ENCODE peak calls at places on chromosomes 4 and X, in eight cellular contexts. X, K, I, P, H, J, O and V are unnamed samples. For H3K27me3, the result is how much of the 10 kb centered on the place peaks cover.

GRCh38 chrX:9378980-9379696 is 85.7 kb upstream of the TBL1X start:
- DNase-seq in X (no peak), K (no peak), I (peak), P (no peak), H (no peak), J (no peak), O (no peak), V (no peak)

GRCh38 chrX:71579990-71580380 is 1.7 kb downstream of the GCNA start:
- DNase-seq in X (no peak), K (no peak), I (no peak), P (no peak), H (no peak), J (no peak), O (no peak), V (no peak)

GRCh38 chr4:26015133-26015651 is 101.2 kb downstream of the SMIM20 start:
- DNase-seq in X (no peak), K (peak), I (peak), P (peak), H (no peak), J (no peak), O (no peak), V (no peak)

GRCh38 chr4:151782296-151782695 is 21.5 kb upstream of the GATB start:
- DNase-seq in X (no peak), K (no peak), I (no peak), P (no peak), H (no peak), J (no peak), O (no peak), V (no peak)

GRCh38 chr4:5478116-5478515 is 230.2 kb downstream of the EVC2 start:
- DNase-seq in X (no peak), K (no peak), I (no peak), P (no peak), H (no peak), J (no peak), O (no peak), V (no peak)

GRCh38 chrX:47854474-47854873 is 17.8 kb downstream of the ZNF81 start:
- DNase-seq in X (no peak), K (no peak), I (peak), P (peak), H (no peak), J (peak), O (peak), V (peak)

GRCh38 chr4:48706741-48707140 is 73.3 kb downstream of the FRYL start:
- DNase-seq in X (no peak), K (no peak), I (peak), P (no peak), H (no peak), J (no peak), O (no peak), V (no peak)

GRCh38 chr4:189129044-189129443 is 811.6 kb upstream of the FRG1 start:
- DNase-seq in X (no peak), K (no peak), I (no peak), P (no peak), H (no peak), J (no peak), O (no peak), V (no peak)

GRCh38 chrX:44951572-44952067 is 78.6 kb downstream of the KDM6A start:
- DNase-seq in X (no peak), K (no peak), I (no peak), P (no peak), H (no peak), J (no peak), O (no peak), V (no peak)

GRCh38 chr4:78569291-78569821 is 17.8 kb downstream of the ANXA3 start:
- DNase-seq in X (peak), K (no peak), I (peak), P (no peak), H (no peak), J (no peak), O (no peak), V (no peak)

GRCh38 chr4:98166025-98166730 is 22.9 kb upstream of the STPG2 start:
- DNase-seq in X (peak), K (no peak), I (peak), P (peak), H (no peak), J (no peak), O (no peak), V (no peak)

GRCh38 chr4:53587123-53587522 is 4.2 kb downstream of the LNX1 start:
- DNase-seq in X (no peak), K (no peak), I (no peak), P (no peak), H (no peak), J (no peak), O (no peak), V (no peak)

GRCh38 chrX:110002300-110003166 is at the start of gene TMEM164:
- DNase-seq in X (peak), K (peak), I (peak), P (peak), H (no peak), J (peak), O (peak), V (no peak)

GRCh38 chr4:13907255-13907751 is 279.8 kb upstream of the BOD1L1 start:
- DNase-seq in X (peak), K (no peak), I (peak), P (no peak), H (no peak), J (no peak), O (peak), V (no peak)

GRCh38 chr4:7808752-7809151 is 130.9 kb downstream of the AFAP1 start:
- DNase-seq in X (no peak), K (peak), I (peak), P (no peak), H (no peak), J (no peak), O (no peak), V (no peak)

GRCh38 chr4:7807351-7807921 is 132.2 kb downstream of the AFAP1 start:
- DNase-seq in X (no peak), K (peak), I (no peak), P (peak), H (no peak), J (no peak), O (no peak), V (no peak)

GRCh38 chr4:7806724-7807123 is 132.9 kb downstream of the AFAP1 start:
- DNase-seq in X (no peak), K (peak), I (no peak), P (no peak), H (no peak), J (no peak), O (no peak), V (no peak)

GRCh38 chr4:7806080-7806630 is 133.5 kb downstream of the AFAP1 start:
- DNase-seq in X (no peak), K (peak), I (no peak), P (peak), H (no peak), J (peak), O (no peak), V (no peak)

GRCh38 chr4:7808181-7808580 is 131.5 kb downstream of the AFAP1 start:
- DNase-seq in X (no peak), K (peak), I (no peak), P (no peak), H (no peak), J (no peak), O (no peak), V (no peak)
- H3K4me3 ChIP-seq in X (no peak), K (no peak), I (no peak), P (no peak), H (no peak), J (no peak), O (no peak), V (no peak)

GRCh38 chr4:153570228-153570973 is 104.2 kb downstream of the TMEM131L start:
- DNase-seq in X (no peak), K (no peak), I (no peak), P (no peak), H (no peak), J (no peak), O (no peak), V (no peak)
- H3K27ac ChIP-seq in X (no peak), K (peak), I (no peak), P (peak), H (no peak), J (no peak), O (no peak), V (no peak)

GRCh38 chr4:153151535-153152452 is 52.4 kb upstream of the TRIM2 start:
- DNase-seq in X (peak), K (no peak), I (peak), P (no peak), H (no peak), J (peak), O (no peak), V (no peak)
- H3K27me3 ChIP-seq in X (under half), K (under half), I (under half), P (under half), H (under half), J (under half), O (under half), V (under half)

DNA sequence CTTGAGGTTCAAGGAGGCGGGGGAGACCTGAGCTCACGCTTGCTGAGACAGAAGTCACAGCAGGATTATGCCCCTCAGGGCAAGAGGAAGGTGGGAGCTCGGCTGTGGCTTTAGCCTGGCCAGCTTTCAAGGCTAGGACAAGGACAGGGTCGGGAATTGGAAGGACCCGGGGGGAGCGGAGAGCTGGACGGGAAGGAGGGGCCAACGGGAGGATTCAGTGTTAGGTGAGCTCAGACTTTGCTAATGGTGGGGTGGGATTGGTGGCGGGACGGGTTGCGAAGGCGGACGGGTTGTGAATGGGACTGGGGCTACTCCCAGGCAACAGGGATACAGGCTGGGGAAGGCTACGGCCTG is 219 bp downstream of the RIBC1 start:
- DNase-seq in X (no peak), K (no peak), I (no peak), P (no peak), H (no peak), J (no peak), O (no peak), V (no peak)
- H3K4me3 ChIP-seq in X (peak), K (peak), I (peak), P (peak), H (peak), J (peak), O (peak), V (peak)

GRCh38 chrX:22818061-22818460 is 181.7 kb upstream of the DDX53 start:
- DNase-seq in X (no peak), K (no peak), I (peak), P (no peak), H (no peak), J (no peak), O (no peak), V (no peak)
- H3K27ac ChIP-seq in X (no peak), K (no peak), I (no peak), P (no peak), H (no peak), J (no peak), O (no peak), V (no peak)

GRCh38 chr4:174215055-174215454 is 68.4 kb downstream of the FBXO8 start:
- DNase-seq in X (no peak), K (no peak), I (no peak), P (no peak), H (no peak), J (no peak), O (no peak), V (no peak)
- H3K27me3 ChIP-seq in X (under half), K (under half), I (under half), P (half or more), H (half or more), J (under half), O (under half), V (half or more)